ENCODE peak calls at places on chromosomes 3 and 15, in six cellular contexts. Q is kidney, L is fibroblast of lung, F is mesenchymal stem cell, X is SK-N-SH, B is mucosa of descending colon. P is an unnamed sample. For H3K4me1, the result is how much of the 10 kb centered on the place peaks cover.

GRCh38 chr3:69541059-69541471 is 155.2 kb upstream of the FRMD4B start:
- DNase-seq in X (peak), B (no peak), L (no peak), F (no peak), Q (no peak), P (no peak)

GRCh38 chr3:115937054-115937453 is 313.7 kb downstream of the GAP43 start:
- DNase-seq in Q (no peak), F (no peak), L (no peak), B (no peak), X (no peak), P (no peak)

GRCh38 chr15:74788716-74789151 is 6.9 kb downstream of the CSK start:
- DNase-seq in Q (peak), B (peak), F (no peak), L (no peak), X (no peak), P (no peak)

GRCh38 chr3:42829628-42830436 is 20.6 kb downstream of the ACKR2 start:
- DNase-seq in L (no peak), X (no peak), B (no peak), Q (no peak), F (no peak), P (no peak)

GRCh38 chr15:48759921-48760320 is 50.9 kb downstream of the CEP152 start:
- DNase-seq in B (no peak), F (no peak), L (no peak), Q (no peak), X (no peak), P (no peak)

GRCh38 chr15:63765338-63765737 is 68.4 kb downstream of the HERC1 start:
- DNase-seq in F (no peak), L (no peak), X (no peak), B (no peak), Q (no peak), P (no peak)

GRCh38 chr3:13522236-13522635 is 26.7 kb upstream of the FBLN2 start:
- DNase-seq in Q (peak), L (no peak), B (no peak), F (no peak), X (no peak), P (no peak)

GRCh38 chr3:61876797-61877196 is 315.4 kb downstream of the PTPRG start:
- DNase-seq in F (peak), L (peak), X (no peak), B (no peak), Q (no peak), P (no peak)

GRCh38 chr3:197226179-197226578 is 72.2 kb downstream of the DLG1 start:
- DNase-seq in B (no peak), X (peak), Q (no peak), F (no peak), L (no peak), P (no peak)

GRCh38 chr3:34676431-34676830 is 878.0 kb downstream of the PDCD6IP start:
- DNase-seq in F (peak), B (no peak), X (no peak), Q (no peak), L (peak), P (no peak)

GRCh38 chr3:180923561-180923960 is 11.1 kb downstream of the FXR1 start:
- DNase-seq in X (no peak), L (no peak), F (no peak), Q (no peak), B (no peak), P (no peak)

GRCh38 chr3:115227461-115227860 is 80.4 kb upstream of the ZBTB20 start:
- DNase-seq in F (no peak), B (no peak), Q (no peak), X (no peak), L (peak), P (no peak)

GRCh38 chr15:40439461-40440299 is 1.1 kb upstream of the BAHD1 start:
- DNase-seq in L (peak), F (peak), Q (no peak), X (peak), B (no peak), P (peak)

GRCh38 chr15:56040081-56041035 is 46.9 kb upstream of the NEDD4 start:
- DNase-seq in F (peak), Q (no peak), L (peak), X (no peak), B (no peak), P (peak)

GRCh38 chr3:69932501-69932900 is 67.0 kb upstream of the SAMMSON start:
- DNase-seq in Q (no peak), L (no peak), X (no peak), F (no peak), B (no peak), P (no peak)

DNA sequence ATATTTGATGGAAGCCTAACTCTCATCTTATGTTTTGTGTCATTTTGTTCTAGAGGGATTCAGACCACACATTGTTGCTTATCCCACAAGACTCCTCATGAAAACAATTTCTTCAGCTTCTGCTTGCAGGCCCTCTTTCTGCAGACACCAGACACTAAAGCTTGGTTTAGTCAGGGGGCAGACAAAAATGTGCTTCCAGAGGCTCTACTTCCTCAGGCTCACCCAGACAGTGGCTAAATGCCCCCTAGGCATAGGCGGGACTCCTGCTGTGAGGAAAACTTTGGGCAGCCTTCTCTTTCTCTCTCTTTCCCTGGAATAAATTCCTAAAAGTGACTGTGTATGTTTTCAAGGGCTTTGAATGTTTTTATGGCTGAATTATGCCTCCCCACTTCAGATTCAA is 435.4 kb upstream of the ATP11B start:
- DNase-seq in Q (no peak), B (no peak), X (no peak), L (no peak), F (no peak), P (no peak)
- H3K4me1 ChIP-seq in Q (under half), B (under half), X (under half), L (under half), F (under half), P (under half)

GRCh38 chr3:45607790-45608189 is 13.2 kb downstream of the LIMD1 start:
- DNase-seq in F (peak), Q (no peak), X (no peak), B (no peak), L (peak), P (peak)
- H3K4me1 ChIP-seq in F (under half), Q (under half), X (under half), B (under half), L (under half), P (half or more)

GRCh38 chr15:70501849-70502248 is 261.5 kb downstream of the UACA start:
- DNase-seq in F (no peak), Q (no peak), L (no peak), X (no peak), B (no peak), P (no peak)
- H3K4me1 ChIP-seq in F (under half), Q (under half), L (under half), X (under half), B (under half), P (under half)

GRCh38 chr15:93034512-93034911 is 54.5 kb downstream of the RGMA start:
- DNase-seq in Q (peak), X (peak), L (no peak), B (no peak), F (no peak), P (no peak)
- H3K4me1 ChIP-seq in Q (under half), X (under half), L (under half), B (under half), F (under half), P (under half)

GRCh38 chr3:105277656-105278055 is 89.1 kb upstream of the ALCAM start:
- DNase-seq in L (peak), F (peak), Q (no peak), X (no peak), B (no peak), P (no peak)

GRCh38 chr3:105274536-105274935 is 92.2 kb upstream of the ALCAM start:
- DNase-seq in B (no peak), L (peak), X (no peak), F (no peak), Q (no peak), P (no peak)

GRCh38 chr3:105278688-105279087 is 88.0 kb upstream of the ALCAM start:
- DNase-seq in L (no peak), Q (no peak), B (no peak), X (no peak), F (no peak), P (no peak)

GRCh38 chr3:105274958-105275357 is 91.8 kb upstream of the ALCAM start:
- DNase-seq in F (peak), Q (no peak), L (peak), X (no peak), B (no peak), P (no peak)
- H3K4me1 ChIP-seq in F (under half), Q (under half), L (under half), X (under half), B (under half), P (under half)

GRCh38 chr3:118543823-118544222 is 490.8 kb downstream of the IGSF11 start:
- DNase-seq in F (no peak), B (no peak), Q (no peak), L (no peak), X (no peak), P (no peak)
- H3K4me1 ChIP-seq in F (under half), B (under half), Q (under half), L (under half), X (under half), P (under half)

DNA sequence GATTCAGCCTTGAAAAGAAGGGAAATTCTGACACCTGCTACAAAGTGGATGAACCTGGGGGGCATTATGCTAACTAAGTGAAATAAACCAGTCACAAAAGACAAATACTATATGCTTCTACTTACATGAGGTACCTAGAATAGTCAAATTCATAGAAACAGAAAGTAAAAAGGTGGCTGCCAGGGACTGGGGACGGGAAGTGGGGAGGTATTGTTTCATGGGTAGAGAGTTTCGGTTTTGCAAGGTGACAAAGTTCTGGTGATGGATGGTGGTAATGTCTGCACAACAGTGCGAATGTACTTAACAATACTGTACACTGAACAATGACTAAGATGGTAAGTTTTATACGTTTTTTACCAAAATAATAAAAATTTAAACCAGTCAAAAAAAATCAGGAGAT is 4.8 kb downstream of the IDH2 start:
- DNase-seq in L (no peak), Q (no peak), F (no peak), X (no peak), B (peak), P (no peak)
- H3K4me1 ChIP-seq in L (under half), Q (under half), F (under half), X (under half), B (under half), P (half or more)